ENCODE peak calls at places on chromosomes 1 and 21, in eight cellular contexts. J is OCI-LY7, R is foreskin fibroblast, C is mucosa of descending colon, H is heart left ventricle, A is HL-60, U is astrocyte of the cerebellum, T is ovary. S is an unnamed sample.

GRCh38 chr1:187622545-187622944 is 793.8 kb downstream of the PLA2G4A start:
- DNase-seq in J (no peak), R (no peak), C (no peak), H (no peak), A (no peak), U (no peak), T (no peak), S (no peak)

GRCh38 chr1:206863266-206863665 is 2.2 kb upstream of the IL20 start:
- DNase-seq in J (no peak), R (no peak), C (no peak), H (no peak), A (no peak), U (no peak), T (no peak), S (no peak)

GRCh38 chr1:65041014-65041413 is 74.7 kb upstream of the JAK1 start:
- DNase-seq in J (no peak), R (no peak), C (no peak), H (no peak), A (no peak), U (no peak), T (no peak), S (no peak)

GRCh38 chr1:202952818-202953217 is 5.3 kb downstream of the ADIPOR1 start:
- DNase-seq in J (no peak), R (peak), C (no peak), H (no peak), A (peak), U (peak), T (no peak), S (no peak)

GRCh38 chr1:15522551-15522950 is 1.5 kb downstream of the CASP9 start:
- DNase-seq in J (no peak), R (no peak), C (no peak), H (no peak), A (no peak), U (no peak), T (no peak), S (no peak)

GRCh38 chr1:208668991-208669390 is 424.8 kb upstream of the PLXNA2 start:
- DNase-seq in J (no peak), R (peak), C (no peak), H (no peak), A (no peak), U (no peak), T (no peak), S (no peak)

GRCh38 chr1:97377432-97378034 is 543.3 kb downstream of the DPYD start:
- DNase-seq in J (no peak), R (no peak), C (no peak), H (no peak), A (no peak), U (no peak), T (no peak), S (no peak)

GRCh38 chr1:218339267-218339831 is 5.8 kb upstream of the TGFB2 start:
- DNase-seq in J (peak), R (peak), C (no peak), H (no peak), A (no peak), U (no peak), T (no peak), S (no peak)

GRCh38 chr1:25902462-25902861 is 3.8 kb downstream of the STMN1 start:
- DNase-seq in J (no peak), R (no peak), C (no peak), H (no peak), A (no peak), U (no peak), T (no peak), S (no peak)

GRCh38 chr1:234611153-234611798 is 1.3 kb upstream of the IRF2BP2 start:
- DNase-seq in J (peak), R (peak), C (no peak), H (no peak), A (peak), U (peak), T (no peak), S (no peak)

GRCh38 chr1:239739919-239740318 is 351.8 kb upstream of the FMN2 start:
- DNase-seq in J (no peak), R (no peak), C (no peak), H (no peak), A (no peak), U (no peak), T (no peak), S (no peak)

GRCh38 chr1:239744851-239745250 is 346.8 kb upstream of the FMN2 start:
- DNase-seq in J (no peak), R (no peak), C (no peak), H (no peak), A (no peak), U (no peak), T (no peak), S (no peak)

DNA sequence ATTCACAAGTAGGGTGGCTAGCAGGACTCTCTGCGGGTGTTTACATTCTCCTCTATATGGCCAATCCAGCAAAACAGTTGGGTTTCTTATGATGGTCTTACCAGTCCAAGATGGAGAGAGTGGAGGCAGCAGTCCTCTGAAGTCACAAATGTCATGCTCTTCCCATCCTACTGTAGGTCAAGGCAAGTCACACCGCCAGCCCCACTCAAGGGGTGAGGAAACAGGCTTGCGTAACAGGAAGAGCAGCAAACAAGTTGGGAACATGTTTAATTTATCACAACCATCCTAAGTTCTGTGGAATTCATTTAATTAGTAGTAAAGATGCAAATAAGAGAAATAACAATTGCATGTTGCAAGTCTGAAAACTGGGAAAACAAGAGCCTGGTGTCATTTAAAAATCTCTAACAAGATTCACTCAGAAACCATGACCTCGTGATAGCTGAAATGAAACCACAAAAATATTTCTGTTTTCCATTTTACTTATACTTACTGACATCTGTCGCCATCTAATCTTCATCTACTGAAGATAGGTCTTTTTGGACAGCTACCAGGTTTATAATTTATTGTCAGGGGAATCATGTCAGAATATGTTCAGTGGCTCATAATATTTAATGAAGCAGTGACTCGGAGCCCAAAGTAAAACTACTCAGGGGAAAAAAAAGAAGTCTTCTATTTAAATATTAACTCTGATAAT is 349.1 kb upstream of the FMN2 start:
- DNase-seq in J (no peak), R (no peak), C (no peak), H (no peak), A (peak), U (no peak), T (no peak), S (no peak)
- H3K4me3 ChIP-seq in J (no peak), R (no peak), C (no peak), H (no peak), A (no peak), U (no peak), T (no peak), S (no peak)

GRCh38 chr1:6523566-6523965 is 30.7 kb downstream of the NOL9 start:
- DNase-seq in J (peak), R (peak), C (no peak), H (peak), A (peak), U (no peak), T (no peak), S (no peak)
- TF ChIP-seq CTCF in J (peak), R (peak), C (no peak), H (peak), A (peak), U (peak), T (no peak), S (peak)

GRCh38 chr1:179881642-179882252 is 338 bp upstream of the TOR1AIP1 start:
- DNase-seq in J (no peak), R (peak), C (no peak), H (no peak), A (no peak), U (peak), T (no peak), S (no peak)
- H3K4me3 ChIP-seq in J (peak), R (peak), C (peak), H (peak), A (peak), U (peak), T (peak), S (peak)

GRCh38 chr1:231753313-231753712 is 126.7 kb downstream of the DISC1 start:
- DNase-seq in J (no peak), R (no peak), C (no peak), H (no peak), A (no peak), U (no peak), T (no peak), S (no peak)

GRCh38 chr1:231757759-231758158 is 131.2 kb downstream of the DISC1 start:
- DNase-seq in J (no peak), R (no peak), C (no peak), H (no peak), A (no peak), U (no peak), T (no peak), S (no peak)

GRCh38 chr1:231751624-231751897 is 125.0 kb downstream of the DISC1 start:
- DNase-seq in J (no peak), R (no peak), C (no peak), H (no peak), A (no peak), U (no peak), T (no peak), S (no peak)

GRCh38 chr1:231761747-231762541 is 135.4 kb downstream of the DISC1 start:
- DNase-seq in J (no peak), R (no peak), C (no peak), H (no peak), A (peak), U (no peak), T (no peak), S (no peak)

DNA sequence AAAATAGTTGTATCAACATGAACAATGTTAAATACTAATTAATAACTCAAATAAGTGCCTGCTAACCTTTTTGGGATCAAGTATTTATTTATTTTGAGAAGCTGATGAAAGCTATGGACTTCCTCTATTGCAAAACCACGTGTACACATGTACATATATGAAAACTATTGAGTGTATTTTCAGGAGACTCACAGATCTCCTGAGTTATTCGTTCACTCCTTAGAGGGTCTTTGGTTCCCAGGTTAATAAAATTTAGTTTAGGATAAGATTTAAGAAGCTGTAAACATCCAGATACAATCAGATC is 130.5 kb downstream of the DISC1 start:
- DNase-seq in J (no peak), R (no peak), C (no peak), H (no peak), A (no peak), U (no peak), T (no peak), S (no peak)
- TF ChIP-seq CTCF in J (peak), R (no peak), C (no peak), H (peak), A (no peak), U (no peak), T (no peak), S (no peak)

GRCh38 chr21:46128983-46129571 is 26.3 kb downstream of the FTCD start:
- DNase-seq in J (no peak), R (no peak), C (peak), H (peak), A (no peak), U (no peak), T (peak), S (no peak)
- H3K4me3 ChIP-seq in J (no peak), R (no peak), C (no peak), H (no peak), A (no peak), U (no peak), T (no peak), S (no peak)

DNA sequence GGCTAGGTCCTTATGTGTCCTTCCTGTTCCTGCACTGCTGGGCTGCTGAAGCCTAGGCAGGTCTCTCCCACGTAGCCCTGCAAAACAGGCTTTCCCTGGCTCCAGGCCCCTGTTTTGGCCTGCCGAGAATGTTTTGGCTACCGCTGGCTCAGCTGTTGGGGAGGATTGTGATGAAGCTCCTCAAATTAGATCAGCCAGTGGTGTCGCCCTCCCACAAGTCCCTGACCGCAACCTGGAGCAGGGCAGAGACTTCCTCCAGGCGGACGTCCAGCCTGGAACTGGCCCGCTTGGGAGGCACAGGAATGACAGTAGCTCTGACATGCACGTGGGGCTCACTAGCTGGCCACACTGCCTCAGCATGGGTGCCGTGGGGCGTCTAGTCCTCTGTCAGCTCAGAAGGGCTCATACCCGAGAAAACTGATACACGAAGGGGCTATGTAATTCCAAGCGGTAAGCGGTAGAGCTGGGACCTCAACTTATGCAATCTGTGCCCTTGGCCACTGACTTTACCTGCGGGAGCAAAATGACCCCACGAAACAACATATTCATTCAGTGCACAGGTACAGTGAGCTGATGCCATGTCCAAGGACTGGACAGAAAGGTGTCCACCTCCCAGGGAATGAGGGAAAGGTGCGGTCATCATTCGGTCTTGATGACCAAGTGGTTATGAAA is 26.6 kb downstream of the DHRS3 start:
- DNase-seq in J (no peak), R (no peak), C (no peak), H (peak), A (no peak), U (no peak), T (peak), S (no peak)
- TF ChIP-seq CTCF in J (no peak), R (no peak), C (no peak), H (peak), A (no peak), U (no peak), T (no peak), S (no peak)

S was measured in HFF-Myc.